ENCODE peak calls at places on chromosomes 1 and 21, in six cellular contexts. J is sigmoid colon, Z is cardiac muscle cell, Y is mammary epithelial cell, Q is brain microvascular endothelial cell, S is astrocyte of the spinal cord. R is an unnamed sample.

GRCh38 chr1:55670331-55671082 is 455.3 kb upstream of the USP24 start:
- DNase-seq in Y (no peak), J (no peak), Z (no peak), Q (no peak), S (no peak), R (no peak)

GRCh38 chr1:234778215-234779159 is 168.5 kb upstream of the IRF2BP2 start:
- DNase-seq in Z (no peak), S (no peak), Y (no peak), Q (no peak), J (peak), R (peak)

GRCh38 chr1:158494737-158495136 is 22.7 kb downstream of the OR10R2 start:
- DNase-seq in J (no peak), S (no peak), Q (no peak), Z (no peak), Y (no peak), R (no peak)

GRCh38 chr1:181479137-181479745 is 4.1 kb upstream of the CACNA1E start:
- DNase-seq in Z (peak), J (no peak), Y (peak), S (peak), Q (peak), R (peak)

GRCh38 chr1:179822107-179822506 is 55.5 kb downstream of the TOR1AIP2 start:
- DNase-seq in J (no peak), Q (no peak), S (no peak), Y (no peak), Z (no peak), R (no peak)

GRCh38 chr1:243315455-243315854 is 59.6 kb downstream of the SDCCAG8 start:
- DNase-seq in Z (no peak), J (no peak), Y (no peak), S (peak), Q (no peak), R (no peak)

GRCh38 chr1:9589719-9590157 is 1.0 kb downstream of the TMEM201 start:
- DNase-seq in S (peak), Q (no peak), Z (no peak), Y (peak), J (peak), R (peak)

GRCh38 chr1:205688171-205688570 is 7.9 kb upstream of the SLC45A3 start:
- DNase-seq in Q (no peak), J (no peak), Z (no peak), S (no peak), Y (no peak), R (no peak)

GRCh38 chr21:37829043-37829442 is 87.2 kb downstream of the KCNJ6 start:
- DNase-seq in J (no peak), Y (no peak), S (no peak), Q (no peak), Z (no peak), R (no peak)

GRCh38 chr1:210505601-210506564 is 177.2 kb downstream of the HHAT start:
- DNase-seq in Q (no peak), Y (no peak), S (no peak), Z (peak), J (no peak), R (no peak)

GRCh38 chr1:68442822-68443556 is 6.8 kb downstream of the RPE65 start:
- DNase-seq in S (peak), Q (peak), Y (peak), Z (peak), J (no peak), R (peak)

GRCh38 chr1:52534928-52535764 is 17.7 kb downstream of the TUT4 start:
- DNase-seq in J (no peak), S (no peak), Y (no peak), Q (no peak), Z (no peak), R (no peak)

GRCh38 chr1:67211589-67212563 is 45.6 kb downstream of the IL23R start:
- DNase-seq in Q (peak), J (no peak), Z (peak), Y (no peak), S (peak), R (peak)

GRCh38 chr1:247180581-247180980 is 8.8 kb upstream of the ZNF124 start:
- DNase-seq in S (no peak), Y (no peak), J (no peak), Q (no peak), Z (no peak), R (no peak)

GRCh38 chr1:906532-907420 is 16.9 kb upstream of the SAMD11 start:
- DNase-seq in Z (peak), J (peak), Y (peak), Q (peak), S (peak), R (no peak)

GRCh38 chr1:119249283-119249682 is 108.8 kb upstream of the WARS2 start:
- DNase-seq in J (no peak), S (no peak), Z (no peak), Q (no peak), Y (no peak), R (no peak)

GRCh38 chr1:22105611-22106207 is 37.2 kb downstream of the WNT4 start:
- DNase-seq in Q (peak), Z (peak), S (peak), Y (peak), J (no peak), R (peak)

GRCh38 chr21:15966216-15966615 is 236.4 kb downstream of the USP25 start:
- DNase-seq in Y (no peak), Q (no peak), Z (no peak), J (no peak), S (no peak), R (no peak)

GRCh38 chr1:43129334-43129733 is 42.8 kb downstream of the EBNA1BP2 start:
- DNase-seq in J (no peak), Y (no peak), Z (no peak), Q (no peak), S (no peak), R (no peak)

GRCh38 chr1:6635161-6635909 is 10.7 kb downstream of the THAP3 start:
- DNase-seq in S (no peak), Q (no peak), Y (no peak), Z (no peak), J (no peak), R (no peak)

GRCh38 chr1:207866471-207867135 is 44.3 kb downstream of the CD34 start:
- DNase-seq in Z (no peak), S (no peak), Y (no peak), J (peak), Q (peak), R (no peak)

GRCh38 chr1:97084566-97084965 is 363.0 kb downstream of the PTBP2 start:
- DNase-seq in J (no peak), Q (no peak), Z (no peak), Y (peak), S (no peak), R (no peak)

GRCh38 chr1:218156602-218157001 is 128.5 kb upstream of the RRP15 start:
- DNase-seq in S (no peak), Q (no peak), Z (peak), J (no peak), Y (no peak), R (no peak)

GRCh38 chr1:245156736-245157505 is 2.1 kb downstream of the KIF26B start:
- DNase-seq in J (no peak), Y (peak), S (peak), Z (peak), Q (peak), R (no peak)

GRCh38 chr21:41023936-41024335 is 144.0 kb upstream of the BACE2 start:
- DNase-seq in Q (no peak), J (no peak), Y (no peak), Z (no peak), S (no peak), R (no peak)

GRCh38 chr1:56197946-56198345 is 381.4 kb downstream of the PLPP3 start:
- DNase-seq in S (no peak), J (no peak), Y (no peak), Q (no peak), Z (no peak), R (no peak)

GRCh38 chr1:184025242-184025675 is 12.3 kb downstream of the COLGALT2 start:
- DNase-seq in S (peak), Q (peak), J (peak), Y (no peak), Z (no peak), R (peak)

GRCh38 chr1:70220517-70221240 is 501 bp upstream of the SRSF11 start:
- DNase-seq in Y (no peak), Z (no peak), S (no peak), J (no peak), Q (no peak), R (no peak)
- H3K4me3 ChIP-seq in Y (peak), Z (peak), S (peak), J (peak), Q (peak), R (peak)

GRCh38 chr1:30975217-30975616 is 66.7 kb upstream of the SDC3 start:
- DNase-seq in Y (no peak), Z (no peak), S (no peak), Q (no peak), J (no peak), R (no peak)

GRCh38 chr1:30974536-30974935 is 66.0 kb upstream of the SDC3 start:
- DNase-seq in Q (no peak), Z (no peak), Y (no peak), S (no peak), J (no peak), R (peak)

GRCh38 chr1:30976143-30976542 is 67.6 kb upstream of the SDC3 start:
- DNase-seq in Y (no peak), Q (no peak), S (peak), Z (no peak), J (no peak), R (peak)

GRCh38 chr1:30977511-30977910 is 69.0 kb upstream of the SDC3 start:
- DNase-seq in Q (no peak), S (no peak), Y (no peak), Z (no peak), J (no peak), R (no peak)

DNA sequence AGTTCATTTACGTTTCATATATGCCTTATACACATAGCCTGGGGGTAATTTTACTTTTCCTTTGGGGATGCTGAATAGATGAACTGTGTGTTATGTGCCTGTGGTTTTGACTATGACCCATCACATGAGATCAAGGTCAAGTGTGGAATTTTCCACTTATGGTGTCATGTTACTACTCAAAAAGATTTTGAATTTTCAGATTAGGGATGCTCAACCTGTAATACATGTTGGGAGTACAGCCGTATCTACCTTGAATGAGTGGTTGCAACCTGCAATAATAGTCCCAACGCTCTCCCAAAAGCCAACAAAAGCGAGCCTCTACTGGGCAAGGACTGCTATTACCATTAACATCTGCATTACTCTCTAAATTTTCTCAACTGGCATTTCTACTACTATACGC is 68.5 kb upstream of the SDC3 start:
- DNase-seq in Y (peak), Z (no peak), J (no peak), Q (peak), S (peak), R (peak)
- H3K4me3 ChIP-seq in Y (no peak), Z (no peak), J (no peak), Q (no peak), S (no peak), R (no peak)

GRCh38 chr1:34781071-34781843 is at the start of gene GJB3:
- DNase-seq in Z (peak), J (peak), Q (no peak), S (no peak), Y (peak), R (peak)
- H3K4me3 ChIP-seq in Z (peak), J (peak), Q (peak), S (no peak), Y (peak), R (peak)

GRCh38 chr1:201190624-201191051 is at the start of gene IGFN1:
- DNase-seq in Z (peak), Y (no peak), J (no peak), Q (no peak), S (no peak), R (no peak)
- H3K4me3 ChIP-seq in Z (no peak), Y (no peak), J (no peak), Q (no peak), S (no peak), R (no peak)

DNA sequence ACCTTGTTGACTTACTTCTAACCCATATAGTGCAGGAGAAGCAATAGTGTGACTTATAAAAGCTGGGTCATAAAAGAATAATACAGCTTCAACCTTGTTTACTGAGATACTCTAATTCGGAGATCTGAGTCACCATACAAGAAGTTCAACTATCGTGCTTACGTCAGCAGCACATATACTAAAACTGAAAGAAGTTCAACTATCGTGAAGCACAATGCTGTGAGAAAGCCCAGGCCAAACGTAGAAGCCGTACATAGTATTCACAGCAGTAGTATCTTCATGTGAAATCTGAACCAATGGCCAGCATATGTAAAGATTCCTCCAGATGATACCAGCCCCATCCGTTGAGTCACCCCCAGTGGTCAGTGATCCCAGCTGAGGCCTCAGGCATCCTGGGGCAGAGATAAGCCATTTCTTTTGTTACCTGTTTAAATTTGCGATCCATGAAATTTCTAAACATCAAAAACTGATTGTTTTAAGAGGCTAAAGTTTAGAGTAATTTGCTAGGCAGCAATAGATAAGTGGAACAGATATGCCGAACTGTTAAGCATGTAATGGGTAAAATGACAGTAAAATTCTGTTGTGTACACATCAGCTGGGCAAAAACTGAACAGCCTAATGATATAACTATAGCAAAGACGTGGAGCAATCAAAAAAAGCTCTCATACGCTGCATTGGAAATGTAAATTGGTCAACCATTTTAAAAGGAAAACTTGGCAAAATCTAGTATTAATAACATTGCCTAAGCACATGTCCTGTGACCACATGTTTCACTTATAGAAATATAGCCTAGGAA is 53.9 kb upstream of the SAMD13 start:
- DNase-seq in Z (no peak), J (no peak), S (no peak), Y (peak), Q (peak), R (no peak)
- H3K4me3 ChIP-seq in Z (no peak), J (no peak), S (no peak), Y (no peak), Q (no peak), R (no peak)

GRCh38 chr1:92587445-92587844 is 100.7 kb upstream of the GFI1 start:
- DNase-seq in S (no peak), Y (no peak), J (no peak), Z (no peak), Q (no peak), R (no peak)

GRCh38 chr1:92585831-92586230 is 99.1 kb upstream of the GFI1 start:
- DNase-seq in Z (no peak), S (no peak), J (no peak), Y (peak), Q (no peak), R (no peak)

DNA sequence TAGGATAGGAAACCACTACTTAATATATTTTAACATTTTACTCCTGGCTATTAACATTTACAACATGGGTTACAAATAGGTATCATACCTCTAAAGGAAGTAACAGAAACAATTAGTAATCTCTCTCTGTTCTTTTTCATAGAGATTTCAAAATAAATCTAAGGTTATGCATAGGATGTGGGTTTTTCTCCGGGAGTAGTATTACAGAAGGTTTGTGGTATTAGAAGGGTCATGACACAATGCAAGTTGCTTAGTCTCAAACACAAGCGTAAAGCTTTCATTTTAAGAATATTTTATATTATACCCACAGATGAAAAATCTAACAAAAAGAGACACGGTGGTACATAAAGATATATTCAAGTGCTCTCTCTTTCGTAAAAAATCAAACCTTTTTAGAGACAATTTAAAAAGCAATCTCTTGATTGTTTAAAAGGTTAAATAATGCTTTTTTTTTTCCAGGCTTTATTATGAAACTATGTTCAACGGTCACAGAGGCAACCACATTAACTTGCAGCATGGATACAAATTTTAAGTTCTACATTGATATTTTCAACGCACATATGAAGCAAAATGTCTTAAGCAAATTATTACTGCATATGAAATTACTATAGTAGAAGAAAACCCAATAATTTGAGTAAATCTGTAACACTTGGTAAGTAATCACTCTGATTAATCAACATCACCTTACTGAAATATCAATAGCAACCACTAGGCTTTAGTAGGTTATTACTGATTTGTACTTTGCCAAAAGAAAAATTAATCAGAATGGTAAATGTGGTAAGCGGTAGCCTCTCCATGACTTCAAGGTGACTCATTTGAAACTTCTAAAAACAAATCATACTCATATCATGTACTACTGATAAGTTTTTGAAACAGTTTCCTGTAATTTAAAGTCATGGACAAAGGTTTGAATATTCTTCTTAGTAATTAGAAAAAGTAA is 97.4 kb upstream of the GFI1 start:
- DNase-seq in S (peak), Z (no peak), J (no peak), Q (peak), Y (peak), R (no peak)
- H3K4me3 ChIP-seq in S (no peak), Z (no peak), J (no peak), Q (peak), Y (no peak), R (no peak)

GRCh38 chr1:15948091-15948591 is 27.8 kb downstream of the ZBTB17 start:
- DNase-seq in J (no peak), S (no peak), Q (no peak), Y (no peak), Z (no peak), R (no peak)
- H3K4me3 ChIP-seq in J (no peak), S (no peak), Q (no peak), Y (no peak), Z (no peak), R (no peak)

GRCh38 chr1:27153549-27153886 is 1.4 kb downstream of the SLC9A1 start:
- DNase-seq in Y (no peak), J (no peak), Z (no peak), S (no peak), Q (peak), R (peak)
- H3K4me3 ChIP-seq in Y (peak), J (peak), Z (peak), S (peak), Q (peak), R (peak)